ENCODE peak calls at places on chromosomes 16 and 17, in four cellular contexts. G, D, C and H are unnamed samples.

GRCh38 chr17:77528516-77529327 is 388.0 kb downstream of the SEC14L1 start:
- DNase-seq in C (peak), D (no peak), G (peak), H (no peak)

GRCh38 chr16:67657751-67658518 is 2.1 kb downstream of the ACD start:
- DNase-seq in G (no peak), D (no peak), C (no peak), H (no peak)

GRCh38 chr17:45345246-45345553 is 28.4 kb upstream of the MAP3K14 start:
- DNase-seq in D (no peak), C (no peak), G (no peak), H (no peak)

GRCh38 chr16:14202697-14203096 is 131.6 kb downstream of the MRTFB start:
- DNase-seq in G (no peak), D (no peak), C (peak), H (no peak)

GRCh38 chr17:7233701-7234099 is 617 bp downstream of the DVL2 start:
- DNase-seq in C (no peak), G (no peak), D (no peak), H (no peak)

GRCh38 chr17:4156750-4157381 is 13.9 kb downstream of the CYB5D2 start:
- DNase-seq in G (no peak), D (no peak), C (no peak), H (no peak)

GRCh38 chr17:17816240-17816814 is 20.5 kb downstream of the SREBF1 start:
- DNase-seq in G (peak), D (no peak), C (no peak), H (no peak)

GRCh38 chr16:64364894-64365293 is 757.0 kb downstream of the CDH11 start:
- DNase-seq in C (no peak), G (no peak), D (no peak), H (no peak)

GRCh38 chr17:68707032-68707431 is 105.9 kb upstream of the FAM20A start:
- DNase-seq in C (no peak), G (no peak), D (no peak), H (no peak)

GRCh38 chr17:61294777-61295176 is 104.9 kb upstream of the TBX2 start:
- DNase-seq in D (no peak), G (no peak), C (peak), H (no peak)

GRCh38 chr17:18033442-18034099 is 5.4 kb downstream of the ATPAF2 start:
- DNase-seq in C (peak), D (peak), G (peak), H (peak)

GRCh38 chr16:68676113-68676860 is 31.2 kb downstream of the CDH3 start:
- DNase-seq in C (no peak), D (no peak), G (no peak), H (no peak)

GRCh38 chr16:83899272-83899897 is 470 bp downstream of the MLYCD start:
- DNase-seq in G (peak), C (peak), D (peak), H (peak)

GRCh38 chr17:18362509-18363020 is 785 bp downstream of the SHMT1 start:
- DNase-seq in G (peak), D (peak), C (peak), H (no peak)

GRCh38 chr17:57995076-57995956 is 7.3 kb upstream of the VEZF1 start:
- DNase-seq in G (peak), C (peak), D (peak), H (peak)

GRCh38 chr16:54503011-54503410 is 216.4 kb upstream of the IRX3 start:
- DNase-seq in C (no peak), D (no peak), G (no peak), H (no peak)

GRCh38 chr17:50766222-50767023 is 895 bp downstream of the ANKRD40CL start:
- DNase-seq in D (peak), G (no peak), C (no peak), H (no peak)

GRCh38 chr17:70024253-70024652 is 50.8 kb upstream of the KCNJ16 start:
- DNase-seq in C (no peak), G (no peak), D (no peak), H (no peak)

GRCh38 chr17:65914784-65915342 is 277.1 kb downstream of the CEP112 start:
- DNase-seq in C (peak), D (peak), G (no peak), H (peak)

GRCh38 chr17:53253956-53254597 is 568.6 kb upstream of the KIF2B start:
- DNase-seq in G (no peak), D (no peak), C (no peak), H (no peak)